ENCODE peak calls at places on chromosomes 1 and 21, in four cellular contexts. S is NCI-H1092; W is EL; L is stimulated activated CD4-positive, alpha-beta T cell treated with anti-CD3 and anti-CD28 coated beads, Interleukin-4, amount 100 ng/mL, for 1 hour. N is an unnamed sample.

GRCh38 chr1:200453544-200453905 is 43.7 kb upstream of the ZNF281 start:
- DNase-seq in S (no peak), W (peak), L (no peak), N (no peak)

GRCh38 chr1:13725714-13726175 is 25.8 kb downstream of the PRDM2 start:
- DNase-seq in S (no peak), W (peak), L (peak), N (no peak)

GRCh38 chr21:45551816-45552695 is 9.8 kb upstream of the SLC19A1 start:
- DNase-seq in S (no peak), W (no peak), L (no peak), N (no peak)

GRCh38 chr1:60765204-60765603 is 317.2 kb upstream of the NFIA start:
- DNase-seq in S (peak), W (peak), L (no peak), N (peak)

GRCh38 chr21:34997295-34997694 is 51.8 kb downstream of the RUNX1 start:
- DNase-seq in S (no peak), W (no peak), L (no peak), N (no peak)

GRCh38 chr1:233269656-233270055 is 25.9 kb downstream of the PCNX2 start:
- DNase-seq in S (no peak), W (peak), L (no peak), N (no peak)

GRCh38 chr1:168084396-168085231 is 52.1 kb downstream of the GPR161 start:
- DNase-seq in S (no peak), W (peak), L (peak), N (peak)

GRCh38 chr1:248810727-248811513 is 14.8 kb downstream of the SH3BP5L start:
- DNase-seq in S (no peak), W (peak), L (no peak), N (no peak)

GRCh38 chr21:17343055-17343454 is 169.8 kb upstream of the CXADR start:
- DNase-seq in S (no peak), W (peak), L (no peak), N (no peak)

GRCh38 chr1:39478536-39478935 is 12.9 kb upstream of the BMP8A start:
- DNase-seq in S (no peak), W (peak), L (no peak), N (no peak)

GRCh38 chr1:61853545-61853944 is 111.3 kb downstream of the PATJ start:
- DNase-seq in S (no peak), W (peak), L (no peak), N (peak)

GRCh38 chr1:225987491-225988316 is 11.4 kb downstream of the SDE2 start:
- DNase-seq in S (no peak), W (peak), L (no peak), N (peak)

GRCh38 chr21:35239811-35240219 is 190.7 kb upstream of the RUNX1 start:
- DNase-seq in S (peak), W (no peak), L (no peak), N (peak)

GRCh38 chr1:202107321-202107761 is 15.4 kb upstream of the GPR37L1 start:
- DNase-seq in S (peak), W (no peak), L (no peak), N (peak)

GRCh38 chr1:153527023-153527724 is 8.6 kb downstream of the S100A6 start:
- DNase-seq in S (no peak), W (no peak), L (no peak), N (no peak)

GRCh38 chr1:109716570-109717090 is 4.6 kb downstream of the GSTM5 start:
- DNase-seq in S (no peak), W (no peak), L (no peak), N (no peak)

GRCh38 chr1:109091196-109092193 is 931 bp downstream of the TMEM167B start:
- DNase-seq in S (no peak), W (peak), L (no peak), N (no peak)

GRCh38 chr21:43278766-43279577 is 110.2 kb downstream of the CRYAA start:
- DNase-seq in S (no peak), W (no peak), L (no peak), N (no peak)